ENCODE peak calls at places on chromosomes 4 and X, in six cellular contexts. F, O, W, D, Y and I are unnamed samples.

GRCh38 chr4:7699040-7699439 is 240.6 kb downstream of the AFAP1 start:
- DNase-seq in F (no peak), O (no peak), W (peak; percentile 83), D (no peak), Y (no peak), I (no peak)

GRCh38 chr4:142353149-142353738 is 492.9 kb downstream of the INPP4B start:
- DNase-seq in F (no peak), O (no peak), W (peak; percentile 83), D (no peak), Y (no peak), I (no peak)

GRCh38 chr4:48300004-48300403 is 30.4 kb upstream of the TEC start:
- DNase-seq in F (no peak), O (no peak), W (peak; percentile 33), D (no peak), Y (no peak), I (no peak)

GRCh38 chr4:111836601-111837000 is 308.7 kb upstream of the FAM241A start:
- DNase-seq in F (no peak), O (no peak), W (no peak), D (no peak), Y (no peak), I (no peak)

GRCh38 chr4:142130636-142131035 is 494.3 kb downstream of the IL15 start:
- DNase-seq in F (no peak), O (no peak), W (no peak), D (no peak), Y (no peak), I (no peak)

GRCh38 chr4:84870398-84871163 is 95.9 kb downstream of the WDFY3 start:
- DNase-seq in F (no peak), O (no peak), W (peak; percentile 24), D (no peak), Y (no peak), I (no peak)

GRCh38 chr4:7101692-7102515 is 34.0 kb upstream of the GRPEL1 start:
- DNase-seq in F (peak; percentile 81), O (no peak), W (peak; percentile 64), D (peak; percentile 57), Y (peak; percentile 48), I (no peak)

GRCh38 chrX:15816886-15817285 is 26.6 kb downstream of the ZRSR2 start:
- DNase-seq in F (peak; percentile 31), O (no peak), W (no peak), D (no peak), Y (no peak), I (no peak)

GRCh38 chrX:107673933-107674479 is 45.7 kb downstream of the PRPS1 start:
- DNase-seq in F (peak; percentile 73), O (no peak), W (peak; percentile 95), D (peak; percentile 86), Y (peak; percentile 97), I (peak; percentile 95)

GRCh38 chr4:140252144-140252741 is 98.3 kb upstream of the MAML3 start:
- DNase-seq in F (no peak), O (no peak), W (no peak), D (no peak), Y (peak; percentile 42), I (no peak)

GRCh38 chrX:71917621-71918341 is 7.1 kb downstream of the NHSL2 start:
- DNase-seq in F (no peak), O (no peak), W (peak; percentile 58), D (no peak), Y (no peak), I (no peak)

GRCh38 chr4:147733614-147734344 is 1.9 kb downstream of the ARHGAP10 start:
- DNase-seq in F (no peak), O (no peak), W (peak; percentile 85), D (peak; percentile 48), Y (no peak), I (no peak)

GRCh38 chr4:18798123-18798522 is 776.6 kb upstream of the LCORL start:
- DNase-seq in F (no peak), O (no peak), W (no peak), D (no peak), Y (no peak), I (no peak)

GRCh38 chr4:170128219-170128804 is 38.6 kb upstream of the AADAT start:
- DNase-seq in F (no peak), O (no peak), W (no peak), D (no peak), Y (no peak), I (no peak)

GRCh38 chrX:107467271-107467670 is 17.8 kb downstream of the FRMPD3 start:
- DNase-seq in F (no peak), O (no peak), W (no peak), D (no peak), Y (no peak), I (no peak)

GRCh38 chr4:73379946-73380345 is 24.1 kb upstream of the ALB start:
- DNase-seq in F (no peak), O (no peak), W (no peak), D (no peak), Y (no peak), I (no peak)

GRCh38 chr4:145538636-145539035 is 57.0 kb downstream of the SMAD1 start:
- DNase-seq in F (no peak), O (no peak), W (no peak), D (no peak), Y (no peak), I (no peak)

GRCh38 chrX:9665113-9665512 is 100.5 kb downstream of the GPR143 start:
- DNase-seq in F (no peak), O (no peak), W (no peak), D (no peak), Y (no peak), I (no peak)

GRCh38 chr4:82918091-82918490 is 17.6 kb downstream of the THAP9 start:
- DNase-seq in F (no peak), O (no peak), W (no peak), D (no peak), Y (no peak), I (no peak)

GRCh38 chrX:13650318-13650717 is 2.6 kb upstream of the TCEANC start:
- DNase-seq in F (no peak), O (no peak), W (no peak), D (no peak), Y (no peak), I (no peak)

GRCh38 chrX:13647709-13648212 is 5.2 kb upstream of the TCEANC start:
- DNase-seq in F (no peak), O (no peak), W (peak; percentile 72), D (peak; percentile 19), Y (no peak), I (peak; percentile 92)

GRCh38 chrX:13646154-13646549 is 6.8 kb upstream of the TCEANC start:
- DNase-seq in F (peak; percentile 28), O (peak; percentile 23), W (peak; percentile 69), D (peak; percentile 70), Y (no peak), I (no peak)

GRCh38 chrX:13649823-13650222 is 3.1 kb upstream of the TCEANC start:
- DNase-seq in F (no peak), O (no peak), W (peak; percentile 71), D (no peak), Y (no peak), I (no peak)

DNA sequence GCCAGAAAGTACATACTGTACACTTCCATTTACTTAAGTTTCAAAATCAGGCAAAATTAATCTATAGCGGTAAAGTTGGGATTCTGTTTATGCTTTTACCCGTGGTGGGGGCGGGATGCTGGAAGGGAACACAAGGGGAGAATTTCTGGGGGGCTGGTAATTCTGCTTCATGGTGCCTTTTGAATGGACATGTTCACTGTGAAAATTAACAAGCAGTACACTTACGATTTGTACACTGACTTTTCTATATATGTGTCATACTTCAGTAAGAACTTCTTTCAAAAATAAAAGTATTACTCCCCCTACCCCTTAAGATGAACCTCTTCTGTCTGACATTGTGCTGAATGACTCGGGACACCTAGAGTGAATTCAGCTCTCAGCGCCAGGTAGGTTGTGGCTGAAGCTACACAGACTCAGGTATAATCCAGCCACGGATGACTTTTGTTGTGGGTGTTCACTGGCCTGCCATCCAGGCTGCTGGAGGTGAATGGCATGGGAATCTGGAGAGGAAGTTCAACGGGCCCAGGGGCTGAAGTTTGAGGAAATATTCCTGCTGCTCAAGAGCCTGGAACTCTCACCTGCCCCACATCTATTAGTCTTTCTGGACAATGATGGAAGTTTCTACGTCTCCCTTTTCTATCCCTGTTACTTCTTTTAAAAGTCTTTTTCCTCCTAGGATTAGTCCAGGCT is 7.3 kb upstream of the TCEANC start:
- DNase-seq in F (no peak), O (no peak), W (no peak), D (no peak), Y (no peak), I (no peak)
- TF ChIP-seq CTCF in F (no peak), O (no peak), W (no peak), D (no peak), Y (no peak), I (no peak)

DNA sequence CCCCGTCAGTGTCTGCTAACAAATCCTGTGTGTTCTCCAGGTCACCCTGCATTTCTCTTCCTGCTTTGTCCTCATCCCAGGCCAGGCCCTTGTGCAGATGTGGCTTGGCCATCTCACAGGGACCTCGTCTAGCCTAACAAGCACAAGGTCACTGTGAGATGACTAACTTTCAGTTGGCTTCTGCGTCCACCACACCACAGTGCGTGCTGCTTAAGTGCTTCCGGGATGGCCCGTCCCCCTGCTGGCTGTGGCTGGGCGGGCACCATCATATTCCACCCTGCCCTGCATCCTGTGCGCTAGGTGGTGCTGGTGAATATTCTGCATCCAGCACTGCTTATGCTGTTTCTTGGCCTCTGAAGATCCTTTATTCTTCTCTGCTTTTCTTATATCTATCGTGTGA is 33.8 kb downstream of the RBBP7 start:
- DNase-seq in F (no peak), O (no peak), W (peak; percentile 41), D (no peak), Y (no peak), I (no peak)
- TF ChIP-seq CTCF in F (no peak), O (peak; percentile 35), W (peak; percentile 29), D (no peak), Y (peak; percentile 20), I (peak; percentile 22)

DNA sequence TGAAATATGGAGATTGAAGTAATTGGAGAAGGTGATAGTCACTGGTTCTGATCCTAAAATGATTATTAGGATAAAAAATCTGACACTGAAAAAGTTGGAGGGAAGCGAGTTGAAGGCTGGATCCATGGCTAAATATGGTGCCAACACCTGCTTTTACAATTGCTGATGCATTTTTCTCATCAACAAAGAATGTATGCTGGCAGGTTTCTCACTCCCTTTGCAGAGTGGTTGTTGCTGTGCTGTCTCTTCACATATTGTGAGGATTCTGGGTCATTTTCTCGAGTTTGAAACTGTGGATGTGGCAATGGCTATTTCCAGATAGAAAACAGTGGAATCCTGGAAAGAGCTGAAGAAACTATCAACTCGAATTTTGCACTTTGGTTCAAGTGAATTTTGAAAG is 210.6 kb downstream of the PTTG2 start:
- DNase-seq in F (no peak), O (no peak), W (no peak), D (no peak), Y (no peak), I (no peak)
- TF ChIP-seq CTCF in F (no peak), O (no peak), W (no peak), D (no peak), Y (no peak), I (no peak)

DNA sequence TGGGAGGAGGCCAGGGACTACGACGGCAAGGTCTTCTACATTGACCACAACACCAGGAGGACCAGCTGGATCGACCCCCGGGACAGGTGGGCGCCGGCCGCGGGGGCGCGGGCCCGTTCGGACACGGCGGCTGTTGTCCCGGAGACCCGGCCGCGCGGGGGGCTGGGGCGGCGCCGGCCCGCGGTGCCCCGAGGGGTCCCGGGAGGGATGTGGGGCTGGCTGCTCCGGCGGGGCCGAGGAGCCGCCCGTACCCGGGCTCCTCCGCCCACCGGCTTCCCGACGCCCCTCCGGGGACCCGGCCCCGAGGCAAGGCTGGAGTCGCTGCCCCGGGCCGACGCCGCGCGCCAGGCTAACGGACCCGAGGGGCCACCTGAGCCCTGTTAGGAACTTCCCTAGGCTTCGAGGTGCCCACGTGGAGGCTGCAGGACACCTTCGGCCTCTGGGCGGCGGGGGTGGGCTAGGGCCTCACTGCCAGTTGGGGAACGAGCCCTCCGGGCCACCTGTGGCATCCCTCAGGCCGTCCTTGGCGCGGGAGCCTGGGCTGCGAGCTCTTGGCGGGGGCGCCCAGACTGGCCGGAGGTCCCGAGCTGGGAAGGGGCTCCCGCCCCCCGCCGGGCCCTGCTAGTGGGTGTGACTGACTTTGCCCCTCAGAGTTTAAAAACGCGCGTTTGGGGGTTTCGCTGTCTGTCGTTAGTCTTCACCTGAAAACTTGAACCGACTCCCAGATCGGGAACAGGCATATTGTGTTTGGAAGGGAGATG is 660 bp downstream of the WWC2 start:
- DNase-seq in F (peak; percentile 39), O (peak; percentile 23), W (no peak), D (no peak), Y (no peak), I (no peak)
- TF ChIP-seq CTCF in F (no peak), O (no peak), W (no peak), D (no peak), Y (no peak), I (no peak)